ENCODE peak calls at places on chromosomes 1 and 21, in seven cellular contexts. L, I, Z, Q, G, Y and W are unnamed samples.

GRCh38 chr21:42609806-42610205 is 43.6 kb upstream of the PDE9A start:
- DNase-seq in L (no peak), I (no peak), Z (no peak), Q (no peak), G (no peak), Y (no peak), W (no peak)

GRCh38 chr1:2216767-2217058 is 11.4 kb upstream of the SKI start:
- DNase-seq in L (no peak), I (no peak), Z (no peak), Q (no peak), G (no peak), Y (no peak), W (no peak)

GRCh38 chr1:218711021-218711420 is 365.9 kb downstream of the TGFB2 start:
- DNase-seq in L (no peak), I (peak; percentile 26), Z (no peak), Q (no peak), G (no peak), Y (no peak), W (no peak)

GRCh38 chr1:116360435-116361173 is 12.4 kb upstream of the ATP1A1 start:
- DNase-seq in L (no peak), I (peak; percentile 17), Z (no peak), Q (no peak), G (no peak), Y (peak; percentile 27), W (no peak)

GRCh38 chr21:10641107-10641506 is 119.7 kb downstream of the TPTE start:
- DNase-seq in L (no peak), I (no peak), Z (no peak), Q (no peak), G (no peak), Y (no peak), W (no peak)

GRCh38 chr1:227308367-227309336 is 9.6 kb downstream of the CDC42BPA start:
- DNase-seq in L (no peak), I (no peak), Z (no peak), Q (no peak), G (no peak), Y (no peak), W (no peak)

GRCh38 chr1:56436912-56437403 is 142.4 kb downstream of the PLPP3 start:
- DNase-seq in L (peak; percentile 88), I (no peak), Z (peak; percentile 84), Q (peak; percentile 59), G (peak; percentile 95), Y (no peak), W (no peak)

GRCh38 chr1:197519741-197520334 is 251.8 kb downstream of the CRB1 start:
- DNase-seq in L (no peak), I (peak; percentile 12), Z (no peak), Q (no peak), G (peak; percentile 22), Y (peak; percentile 37), W (peak; percentile 28)

GRCh38 chr1:100538935-100539835 is 1.2 kb downstream of the GPR88 start:
- DNase-seq in L (peak; percentile 43), I (peak; percentile 3), Z (peak; percentile 66), Q (no peak), G (peak; percentile 49), Y (no peak), W (no peak)

GRCh38 chr1:204888294-204888693 is 17.6 kb downstream of the NFASC start:
- DNase-seq in L (no peak), I (no peak), Z (no peak), Q (no peak), G (no peak), Y (no peak), W (no peak)

GRCh38 chr1:35557118-35557610 is at the start of gene KIAA0319L:
- DNase-seq in L (no peak), I (peak; percentile 37), Z (peak; percentile 93), Q (no peak), G (no peak), Y (no peak), W (peak; percentile 68)

GRCh38 chr1:163912491-163912890 is 590.7 kb downstream of the NUF2 start:
- DNase-seq in L (no peak), I (no peak), Z (no peak), Q (no peak), G (no peak), Y (no peak), W (no peak)

GRCh38 chr21:37208056-37208705 is 59.0 kb downstream of the VPS26C start:
- DNase-seq in L (no peak), I (no peak), Z (no peak), Q (no peak), G (no peak), Y (no peak), W (peak; percentile 18)

GRCh38 chr1:235873045-235873444 is 6.3 kb upstream of the LYST start:
- DNase-seq in L (no peak), I (no peak), Z (no peak), Q (no peak), G (no peak), Y (no peak), W (no peak)

GRCh38 chr1:4599951-4600481 is 54.4 kb upstream of the AJAP1 start:
- DNase-seq in L (no peak), I (no peak), Z (peak; percentile 66), Q (no peak), G (no peak), Y (no peak), W (no peak)
- H2AK5ac ChIP-seq in L (peak overlapping the region; percentile 65), I (no peak overlapping the region), Z (no peak overlapping the region), Q (no peak overlapping the region), G (no peak overlapping the region), Y (no peak overlapping the region), W (no peak overlapping the region)

GRCh38 chr1:24392982-24393645 is 20.5 kb downstream of the STPG1 start:
- DNase-seq in L (no peak), I (no peak), Z (no peak), Q (no peak), G (no peak), Y (peak; percentile 39), W (no peak)

GRCh38 chr1:24390924-24391782 is 22.4 kb downstream of the STPG1 start:
- DNase-seq in L (peak; percentile 58), I (peak; percentile 86), Z (peak; percentile 80), Q (no peak), G (peak; percentile 79), Y (peak; percentile 94), W (peak; percentile 87)

GRCh38 chr1:24391882-24392603 is 21.5 kb downstream of the STPG1 start:
- DNase-seq in L (peak; percentile 58), I (peak; percentile 51), Z (peak; percentile 86), Q (peak; percentile 70), G (peak; percentile 78), Y (peak; percentile 78), W (no peak)

GRCh38 chr1:24392604-24392946 is 21.0 kb downstream of the STPG1 start:
- DNase-seq in L (no peak), I (no peak), Z (no peak), Q (no peak), G (no peak), Y (peak; percentile 36), W (no peak)

GRCh38 chr1:24393892-24394291 is 19.7 kb downstream of the STPG1 start:
- DNase-seq in L (no peak), I (peak; percentile 81), Z (no peak), Q (no peak), G (no peak), Y (peak; percentile 93), W (no peak)
- H2AK5ac ChIP-seq in L (no peak overlapping the region), I (no peak overlapping the region), Z (no peak overlapping the region), Q (no peak overlapping the region), G (no peak overlapping the region), Y (no peak overlapping the region), W (no peak overlapping the region)

GRCh38 chr1:33745942-33746341 is 117.9 kb upstream of the HMGB4 start:
- DNase-seq in L (no peak), I (no peak), Z (no peak), Q (no peak), G (no peak), Y (no peak), W (no peak)
- H2AK5ac ChIP-seq in L (no peak overlapping the region), I (no peak overlapping the region), Z (no peak overlapping the region), Q (no peak overlapping the region), G (no peak overlapping the region), Y (no peak overlapping the region), W (no peak overlapping the region)

DNA sequence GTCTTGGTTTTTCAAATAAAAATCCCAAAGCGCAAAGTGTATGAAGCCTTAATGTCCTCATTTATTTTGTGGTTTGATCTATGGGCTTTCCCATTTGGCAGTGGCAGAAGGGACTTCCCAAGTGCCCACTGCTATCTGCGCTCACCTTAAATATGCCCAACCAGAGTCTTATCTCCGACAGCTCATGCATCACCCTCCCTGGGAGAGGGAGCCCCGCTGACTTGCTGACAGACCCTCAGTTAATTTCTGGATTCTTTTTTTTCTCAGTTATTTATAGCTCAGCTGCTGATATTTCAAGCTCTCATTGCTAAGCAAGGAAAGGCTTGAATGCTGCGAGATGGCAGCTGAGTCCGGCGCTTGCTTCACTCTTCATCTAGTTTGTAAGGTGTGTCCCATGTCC is 19.3 kb downstream of the KAZN start:
- DNase-seq in L (no peak), I (no peak), Z (no peak), Q (no peak), G (no peak), Y (no peak), W (no peak)
- H2AK5ac ChIP-seq in L (no peak overlapping the region), I (no peak overlapping the region), Z (no peak overlapping the region), Q (no peak overlapping the region), G (no peak overlapping the region), Y (no peak overlapping the region), W (no peak overlapping the region)

GRCh38 chr1:54601730-54602129 is 21.6 kb downstream of the FAM151A start:
- DNase-seq in L (no peak), I (no peak), Z (no peak), Q (no peak), G (no peak), Y (no peak), W (no peak)
- H2AK5ac ChIP-seq in L (peak overlapping the region; percentile 80), I (no peak overlapping the region), Z (no peak overlapping the region), Q (no peak overlapping the region), G (no peak overlapping the region), Y (peak overlapping the region; percentile 19), W (no peak overlapping the region)

DNA sequence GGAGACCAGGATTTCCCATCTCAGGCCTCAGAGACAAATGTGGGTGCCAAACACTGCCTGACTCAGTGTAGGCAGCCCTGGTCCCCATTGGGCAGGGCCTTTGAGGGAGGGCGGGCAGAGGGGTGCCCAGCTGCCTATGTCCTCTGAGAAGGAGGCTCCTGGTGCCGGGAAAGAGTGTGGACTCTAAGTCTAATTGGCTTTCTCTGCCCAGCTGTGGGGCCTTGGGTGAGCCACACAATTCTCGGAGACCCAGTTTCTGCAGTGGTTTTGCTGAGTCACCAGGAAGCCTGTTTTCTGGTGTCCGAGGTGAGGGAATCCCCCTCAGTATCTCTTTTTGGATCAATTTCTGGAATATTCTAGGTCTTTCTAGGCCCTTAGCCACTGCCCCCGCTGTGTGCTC is 35.3 kb upstream of the ACTL8 start:
- DNase-seq in L (no peak), I (peak; percentile 37), Z (no peak), Q (no peak), G (no peak), Y (peak; percentile 18), W (no peak)
- H2AK5ac ChIP-seq in L (no peak overlapping the region), I (no peak overlapping the region), Z (no peak overlapping the region), Q (no peak overlapping the region), G (no peak overlapping the region), Y (no peak overlapping the region), W (no peak overlapping the region)